ENCODE peak calls at places on chromosome 14, in five cellular contexts. W is non-pigmented ciliary epithelial cell; M is CD8-positive, alpha-beta T cell; C is left ventricle myocardium inferior; E is RPMI7951. Z is an unnamed sample.

GRCh38 chr14:23141706-23142467 is 22.8 kb upstream of the CEBPE start:
- DNase-seq in C (peak), W (no peak), M (no peak), E (peak), Z (no peak)

GRCh38 chr14:61653507-61653906 is 41.8 kb upstream of the HIF1A start:
- DNase-seq in W (no peak), M (no peak), C (no peak), E (peak), Z (no peak)

GRCh38 chr14:68707496-68707895 is 85.4 kb downstream of the ZFP36L1 start:
- DNase-seq in W (no peak), C (no peak), E (no peak), M (no peak), Z (no peak)

GRCh38 chr14:74400328-74400727 is 25.7 kb downstream of the SYNDIG1L start:
- DNase-seq in E (peak), W (no peak), C (no peak), M (no peak), Z (no peak)

GRCh38 chr14:98847520-98848468 is 424.2 kb downstream of the BCL11B start:
- DNase-seq in C (no peak), M (no peak), E (peak), W (no peak), Z (no peak)

GRCh38 chr14:85060116-85060515 is 469.8 kb upstream of the FLRT2 start:
- DNase-seq in W (no peak), C (no peak), M (no peak), E (no peak), Z (no peak)

GRCh38 chr14:71970272-71970671 is 38.0 kb downstream of the RGS6 start:
- DNase-seq in M (no peak), W (no peak), C (no peak), E (no peak), Z (no peak)

GRCh38 chr14:89325959-89326358 is 91.1 kb downstream of the FOXN3 start:
- DNase-seq in M (no peak), E (no peak), C (no peak), W (no peak), Z (no peak)

GRCh38 chr14:91387135-91387849 is 30.3 kb downstream of the CCDC88C start:
- DNase-seq in W (no peak), C (no peak), E (peak), M (no peak), Z (no peak)

GRCh38 chr14:73424453-73424852 is 33.9 kb downstream of the NUMB start:
- DNase-seq in E (no peak), W (no peak), C (no peak), M (no peak), Z (no peak)

GRCh38 chr14:81162941-81163340 is 57.8 kb downstream of the GTF2A1 start:
- DNase-seq in E (peak), M (no peak), C (no peak), W (no peak), Z (no peak)

GRCh38 chr14:102902523-102903247 is 19.8 kb upstream of the AMN start:
- DNase-seq in M (no peak), C (no peak), W (no peak), E (no peak), Z (no peak)

GRCh38 chr14:53571990-53572389 is 384.6 kb downstream of the BMP4 start:
- DNase-seq in E (no peak), M (no peak), C (no peak), W (no peak), Z (no peak)

GRCh38 chr14:105187935-105188524 is 6.9 kb upstream of the NUDT14 start:
- DNase-seq in M (no peak), W (no peak), C (no peak), E (no peak), Z (no peak)

GRCh38 chr14:91830777-91831176 is 36.6 kb downstream of the TC2N start:
- DNase-seq in C (no peak), W (no peak), M (no peak), E (peak), Z (no peak)

GRCh38 chr14:23186913-23187654 is 3.6 kb upstream of the SLC7A8 start:
- DNase-seq in C (no peak), E (peak), M (no peak), W (no peak), Z (no peak)

GRCh38 chr14:50040401-50040775 is 76.0 kb downstream of the VCPKMT start:
- DNase-seq in W (no peak), M (peak), E (peak), C (no peak), Z (peak)

GRCh38 chr14:95832012-95832411 is 44.6 kb upstream of the TUNAR start:
- DNase-seq in M (no peak), W (no peak), C (no peak), E (no peak), Z (no peak)

GRCh38 chr14:25042362-25043299 is 7.3 kb downstream of the STXBP6 start:
- DNase-seq in C (no peak), M (no peak), W (no peak), E (peak), Z (no peak)

GRCh38 chr14:68286667-68287066 is 467.1 kb downstream of the RAD51B start:
- DNase-seq in M (no peak), E (peak), C (no peak), W (no peak), Z (no peak)

GRCh38 chr14:80313806-80314205 is 102.5 kb upstream of the DIO2 start:
- DNase-seq in E (no peak), M (no peak), C (no peak), W (no peak), Z (no peak)

GRCh38 chr14:91755560-91755959 is 23.7 kb upstream of the CATSPERB start:
- DNase-seq in C (no peak), W (peak), M (no peak), E (no peak), Z (no peak)

GRCh38 chr14:59126714-59127436 is 61.6 kb upstream of the DAAM1 start:
- DNase-seq in E (peak), C (no peak), M (peak), W (peak), Z (no peak)

GRCh38 chr14:104209985-104210520 is 71.7 kb downstream of the KIF26A start:
- DNase-seq in M (no peak), C (no peak), W (no peak), E (no peak), Z (no peak)

GRCh38 chr14:101444116-101444515 is 117.2 kb upstream of the DIO3 start:
- DNase-seq in W (no peak), C (no peak), E (peak), M (no peak), Z (no peak)

GRCh38 chr14:100605706-100606686 is 18.8 kb upstream of the BEGAIN start:
- DNase-seq in C (no peak), M (no peak), E (no peak), W (no peak), Z (peak)

GRCh38 chr14:96637521-96637920 is 135.3 kb downstream of the PAPOLA start:
- DNase-seq in W (no peak), M (no peak), C (no peak), E (no peak), Z (no peak)

GRCh38 chr14:22781606-22782000 is 15.1 kb downstream of the OXA1L start:
- DNase-seq in M (no peak), C (no peak), W (no peak), E (peak), Z (no peak)

GRCh38 chr14:99925471-99925870 is 132.3 kb downstream of the EML1 start:
- DNase-seq in M (no peak), W (no peak), E (no peak), C (no peak), Z (no peak)

GRCh38 chr14:100888789-100889315 is 14.7 kb downstream of the RTL1 start:
- DNase-seq in E (no peak), M (no peak), C (no peak), W (no peak), Z (no peak)

GRCh38 chr14:36091096-36091495 is 85.4 kb downstream of the PTCSC3 start:
- DNase-seq in M (no peak), E (peak), C (no peak), W (peak), Z (no peak)

GRCh38 chr14:54902143-54902520 is 494 bp downstream of the GCH1 start:
- DNase-seq in C (peak), M (peak), W (no peak), E (peak), Z (peak)

GRCh38 chr14:89619616-89620273 is 202.7 kb upstream of the FOXN3 start:
- DNase-seq in W (no peak), M (no peak), E (no peak), C (no peak), Z (no peak)

GRCh38 chr14:104787736-104788532 is 7.6 kb downstream of the AKT1 start:
- DNase-seq in M (no peak), C (peak), W (no peak), E (no peak), Z (no peak)

GRCh38 chr14:90714811-90715210 is 101.4 kb downstream of the TTC7B start:
- DNase-seq in M (no peak), E (no peak), W (no peak), C (no peak), Z (no peak)

GRCh38 chr14:73239463-73240241 is 2.3 kb downstream of the PAPLN start:
- DNase-seq in E (peak), W (peak), C (peak), M (no peak), Z (no peak)

GRCh38 chr14:31902002-31902401 is 175.1 kb upstream of the ARHGAP5 start:
- DNase-seq in W (no peak), E (no peak), M (no peak), C (no peak), Z (no peak)

GRCh38 chr14:53151867-53152626 is 1.1 kb downstream of the DDHD1 start:
- DNase-seq in C (peak), W (no peak), E (peak), M (peak), Z (peak)